ENCODE peak calls at places on chromosomes 16 and 17, in five cellular contexts. K, M, I, X and P are unnamed samples.

GRCh38 chr17:78173025-78173715 is 4.8 kb downstream of the SYNGR2 start:
- DNase-seq in I (no peak), K (no peak), M (no peak), X (no peak), P (no peak)

GRCh38 chr16:85910854-85911247 is 11.9 kb downstream of the IRF8 start:
- DNase-seq in M (peak; percentile 34), I (no peak), X (no peak), K (no peak), P (no peak)

GRCh38 chr17:48611681-48612455 is 1.1 kb upstream of the HOXB7 start:
- DNase-seq in I (no peak), M (peak; percentile 93), K (no peak), X (no peak), P (no peak)

GRCh38 chr17:72118588-72119279 is 2.1 kb upstream of the SOX9 start:
- DNase-seq in X (no peak), K (peak; percentile 49), M (no peak), I (peak; percentile 73), P (peak; percentile 70)

GRCh38 chr17:76987486-76987885 is 119.3 kb downstream of the MGAT5B start:
- DNase-seq in K (no peak), M (peak; percentile 58), I (no peak), X (no peak), P (no peak)

GRCh38 chr17:32323784-32324590 is 18.0 kb downstream of the C17orf75 start:
- DNase-seq in X (no peak), K (no peak), I (no peak), M (peak; percentile 79), P (no peak)

GRCh38 chr16:4572715-4573114 is 16.6 kb downstream of the C16orf96 start:
- DNase-seq in M (no peak), X (no peak), I (no peak), K (peak; percentile 81), P (no peak)

GRCh38 chr16:85046957-85047866 is 19.6 kb downstream of the KIAA0513 start:
- DNase-seq in M (peak; percentile 29), X (no peak), I (no peak), K (no peak), P (no peak)

GRCh38 chr17:79951361-79952264 is 84.1 kb downstream of the TBC1D16 start:
- DNase-seq in I (peak; percentile 71), K (peak; percentile 20), M (peak; percentile 89), X (no peak), P (peak; percentile 54)

GRCh38 chr16:85168732-85169256 is 56.5 kb upstream of the CIBAR2 start:
- DNase-seq in K (peak; percentile 51), I (peak; percentile 66), M (peak; percentile 90), X (no peak), P (no peak)

GRCh38 chr17:8153550-8153956 is 1.3 kb upstream of the PER1 start:
- DNase-seq in K (peak; percentile 47), X (no peak), I (peak; percentile 98), M (peak; percentile 94), P (peak; percentile 84)

GRCh38 chr16:4426021-4426684 is 485 bp downstream of the DNAJA3 start:
- DNase-seq in M (no peak), K (peak; percentile 52), X (no peak), I (peak; percentile 10), P (no peak)

GRCh38 chr17:42920106-42920900 is 19.7 kb downstream of the G6PC1 start:
- DNase-seq in K (no peak), X (no peak), M (no peak), I (no peak), P (no peak)

GRCh38 chr17:13182854-13183253 is 165.0 kb upstream of the ELAC2 start:
- DNase-seq in X (no peak), I (no peak), K (no peak), M (no peak), P (no peak)

GRCh38 chr16:28974007-28974436 is 556 bp upstream of the SPNS1 start:
- DNase-seq in M (no peak), I (peak; percentile 53), K (peak; percentile 57), X (peak; percentile 15), P (peak; percentile 34)

GRCh38 chr16:75333770-75334169 is 82.3 kb upstream of the BCAR1 start:
- DNase-seq in X (no peak), M (no peak), K (peak; percentile 85), I (no peak), P (no peak)

GRCh38 chr16:58128721-58129096 is 472 bp downstream of the CFAP20 start:
- DNase-seq in M (peak; percentile 79), K (peak; percentile 71), X (no peak), I (no peak), P (no peak)

GRCh38 chr16:29641561-29641960 is 21.5 kb upstream of the SPN start:
- DNase-seq in M (no peak), I (no peak), X (no peak), K (peak; percentile 74), P (no peak)

GRCh38 chr17:8488931-8489330 is 53.2 kb downstream of the NDEL1 start:
- DNase-seq in X (no peak), I (peak; percentile 97), K (peak; percentile 15), M (no peak), P (peak; percentile 69)

GRCh38 chr17:58277107-58277506 is 3.6 kb downstream of the MPO start:
- DNase-seq in I (peak; percentile 5), M (no peak), K (no peak), X (no peak), P (no peak)

GRCh38 chr17:80118601-80119270 is 17.4 kb downstream of the GAA start:
- DNase-seq in M (peak; percentile 39), I (no peak), K (no peak), X (no peak), P (no peak)

GRCh38 chr17:2393954-2394749 is 6.7 kb downstream of the MNT start:
- DNase-seq in M (peak; percentile 83), X (no peak), K (no peak), I (no peak), P (no peak)
- H3K4me3 ChIP-seq in M (no peak overlapping the region), X (peak overlapping the region; percentile 18), K (no peak overlapping the region), I (peak overlapping the region; percentile 9), P (peak overlapping the region; percentile 29)

GRCh38 chr16:88536971-88537751 is 33.0 kb upstream of the ZC3H18 start:
- DNase-seq in X (no peak), I (no peak), M (peak; percentile 74), K (peak; percentile 47), P (no peak)
- TF ChIP-seq CTCF in X (peak; percentile 30), I (no peak), M (no peak), K (no peak), P (no peak)

GRCh38 chr16:56643833-56644232 is 5.4 kb downstream of the MT1A start:
- DNase-seq in X (no peak), M (no peak), K (no peak), I (no peak), P (no peak)
- H3K4me3 ChIP-seq in X (peak overlapping the region; percentile 25), M (peak overlapping the region; percentile 12), K (no peak overlapping the region), I (no peak overlapping the region), P (peak overlapping the region; percentile 32)

DNA sequence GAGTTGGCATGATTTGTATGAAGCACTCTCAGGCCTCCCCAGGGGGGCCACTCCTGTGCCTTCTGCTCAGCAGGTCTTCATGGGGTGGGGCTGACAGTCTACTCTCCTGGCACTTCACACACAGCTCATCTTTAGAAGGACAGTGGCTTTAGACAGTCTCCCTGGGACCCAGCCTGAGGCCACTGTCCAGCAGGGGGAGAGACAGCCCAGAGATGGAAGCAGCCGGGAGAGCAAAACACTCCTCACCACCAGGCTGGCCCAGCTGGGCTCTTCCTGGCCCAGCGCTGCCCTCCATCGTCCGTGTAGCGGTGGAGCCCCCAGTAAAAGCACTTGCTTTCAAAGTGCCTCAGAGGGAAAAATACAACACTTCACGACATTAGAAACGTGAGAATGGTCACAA is 62.0 kb upstream of the CRHR1 start:
- DNase-seq in X (no peak), M (no peak), K (peak; percentile 26), I (no peak), P (no peak)
- TF ChIP-seq CTCF in X (peak; percentile 95), M (no peak), K (peak; percentile 28), I (peak; percentile 19), P (peak; percentile 50)

DNA sequence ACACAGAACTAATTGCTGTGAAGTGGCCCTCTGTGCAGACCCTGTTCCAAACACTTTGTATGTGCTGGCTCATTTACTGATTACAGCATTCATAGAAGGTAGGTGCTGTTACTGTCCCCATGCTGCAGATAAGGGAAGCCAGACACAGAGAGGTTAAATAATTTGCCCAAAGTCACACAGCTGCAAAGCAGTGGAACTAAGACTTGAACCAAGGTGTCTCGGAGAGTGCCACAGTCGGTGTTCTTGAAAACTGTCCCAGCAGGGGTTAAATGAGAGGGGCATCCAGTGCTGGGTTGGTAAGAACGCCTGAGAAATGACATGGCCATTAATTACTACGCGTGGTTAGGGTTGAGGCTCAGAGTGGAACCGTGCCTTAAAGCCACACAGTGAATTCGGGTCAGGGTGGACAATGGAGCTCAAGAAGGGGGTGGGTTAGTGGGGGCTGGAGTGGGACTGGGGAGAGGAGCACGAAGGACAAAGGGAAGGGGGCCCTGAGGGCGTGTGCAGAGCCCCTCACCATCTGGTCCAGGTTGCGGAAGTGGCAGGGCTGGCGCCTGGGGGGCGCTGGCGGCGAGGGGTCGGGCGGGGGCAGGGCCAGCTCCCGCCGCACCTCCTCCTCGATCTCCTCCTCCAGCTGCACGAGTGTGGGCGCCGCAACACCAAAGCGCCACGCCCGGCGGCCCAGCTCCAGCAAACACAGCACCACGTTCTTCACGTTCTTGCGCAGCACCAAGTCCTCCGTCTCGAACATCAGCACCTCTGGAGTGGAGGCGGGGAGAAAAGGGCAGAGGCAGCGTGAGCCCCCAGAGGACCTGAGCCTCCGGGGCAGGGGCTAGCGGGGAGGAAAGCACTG is 3.3 kb downstream of the GAS2L2 start:
- DNase-seq in X (no peak), M (no peak), K (peak; percentile 40), I (no peak), P (no peak)
- H3K4me3 ChIP-seq in X (peak overlapping the region; percentile 15), M (no peak overlapping the region), K (no peak overlapping the region), I (peak overlapping the region; percentile 0), P (no peak overlapping the region)

GRCh38 chr17:75898791-75899190 is 2.0 kb upstream of the TRIM65 start:
- DNase-seq in M (peak; percentile 77), I (no peak), K (no peak), X (no peak), P (no peak)

GRCh38 chr17:75898065-75898464 is 1.3 kb upstream of the TRIM65 start:
- DNase-seq in I (no peak), M (peak; percentile 74), X (no peak), K (no peak), P (no peak)

GRCh38 chr17:75894049-75894742 is 2.6 kb downstream of the TRIM65 start:
- DNase-seq in X (no peak), I (peak; percentile 18), K (no peak), M (peak; percentile 76), P (no peak)

GRCh38 chr17:75897076-75898019 is 597 bp upstream of the TRIM65 start:
- DNase-seq in X (no peak), I (no peak), K (no peak), M (peak; percentile 74), P (no peak)

DNA sequence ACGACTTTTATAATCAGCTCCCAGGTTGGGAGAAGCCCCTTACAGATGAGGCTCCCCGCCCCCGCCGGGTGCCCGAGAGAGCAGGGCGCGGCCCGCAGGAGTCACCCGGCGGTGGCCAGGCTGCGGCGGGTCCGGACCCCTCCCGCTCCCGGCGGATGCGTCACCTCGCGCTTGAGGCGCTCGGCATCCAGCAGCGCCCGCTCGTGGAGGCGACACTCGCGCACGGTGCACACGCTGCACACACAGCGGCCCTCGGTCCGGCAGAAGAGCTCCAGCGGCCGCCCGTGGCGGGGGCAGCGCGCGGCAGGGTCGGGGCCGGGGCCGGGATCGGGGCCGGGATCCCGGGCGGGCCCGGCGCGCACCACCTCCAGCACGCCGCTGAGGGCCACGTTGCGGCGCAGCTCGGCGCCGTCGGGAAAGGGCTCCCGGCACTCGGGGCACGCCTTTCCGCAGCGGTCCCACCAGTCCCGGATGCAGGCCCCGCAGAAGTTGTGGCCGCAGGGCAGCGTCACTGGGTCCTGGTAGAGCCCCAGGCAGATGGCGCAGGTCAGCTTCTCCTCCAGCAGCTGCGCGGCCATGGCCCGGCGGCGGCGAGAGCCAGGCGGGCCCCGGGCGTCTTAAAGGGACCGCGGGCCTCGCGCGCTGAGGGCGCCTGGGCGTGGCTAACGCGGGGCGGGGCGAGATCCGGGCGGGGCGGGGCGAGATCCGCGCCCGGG is at the start of gene TRIM65:
- DNase-seq in X (no peak), K (peak; percentile 86), M (peak; percentile 96), I (peak; percentile 87), P (no peak)
- TF ChIP-seq CTCF in X (no peak), K (no peak), M (peak; percentile 43), I (no peak), P (peak; percentile 20)